ENCODE peak calls at places on chromosomes 1 and 21, in seven cellular contexts. D, T, R, G, I, P and K are unnamed samples.

GRCh38 chr1:110229348-110230001 is 19.4 kb downstream of the KCNC4 start:
- DNase-seq in T (no peak), R (no peak), D (no peak), P (no peak), I (no peak), G (no peak), K (no peak)

GRCh38 chr21:45998871-45999580 is 17.5 kb downstream of the COL6A1 start:
- DNase-seq in R (no peak), D (no peak), G (no peak), P (no peak), I (no peak), T (no peak), K (no peak)

GRCh38 chr1:183915634-183916510 is 111.0 kb downstream of the RGL1 start:
- DNase-seq in D (peak), R (peak), T (peak), G (peak), P (peak), I (peak), K (peak)

GRCh38 chr1:205568135-205568468 is 63.6 kb downstream of the CDK18 start:
- DNase-seq in P (no peak), D (no peak), I (no peak), R (no peak), G (no peak), T (no peak), K (peak)

GRCh38 chr1:59743324-59744108 is 71.2 kb upstream of the HOOK1 start:
- DNase-seq in D (no peak), R (no peak), G (no peak), I (no peak), T (no peak), P (peak), K (no peak)

GRCh38 chr1:116854294-116854693 is 55.4 kb upstream of the PTGFRN start:
- DNase-seq in P (no peak), I (no peak), G (peak), R (no peak), D (no peak), T (no peak), K (no peak)

GRCh38 chr1:15261155-15262002 is 14.4 kb downstream of the FHAD1 start:
- DNase-seq in D (no peak), I (no peak), R (no peak), G (no peak), P (peak), T (no peak), K (peak)

GRCh38 chr1:23466423-23466989 is 17.5 kb downstream of the ASAP3 start:
- DNase-seq in I (no peak), D (no peak), R (no peak), P (no peak), T (no peak), G (no peak), K (no peak)

GRCh38 chr21:45427331-45428271 is 22.6 kb downstream of the COL18A1 start:
- DNase-seq in I (peak), R (no peak), T (no peak), P (no peak), G (no peak), D (no peak), K (peak)

GRCh38 chr1:22257286-22258275 is 114.7 kb upstream of the WNT4 start:
- DNase-seq in R (no peak), G (no peak), I (no peak), D (no peak), T (no peak), P (no peak), K (peak)

GRCh38 chr21:38343691-38344090 is 86.9 kb downstream of the KCNJ15 start:
- DNase-seq in R (no peak), I (peak), T (no peak), D (no peak), G (no peak), P (no peak), K (no peak)

GRCh38 chr1:245026252-245026651 is 128.5 kb upstream of the KIF26B start:
- DNase-seq in D (no peak), R (no peak), G (no peak), I (no peak), P (no peak), T (no peak), K (no peak)